ENCODE peak calls at places on chromosome 3, in eight cellular contexts. N is left ventricle myocardium superior, V is cardiac fibroblast, P is midbrain, I is iPS DF 19.7, A is upper lobe of right lung, G is Kasumi-1, J is tibial artery. W is an unnamed sample.

GRCh38 chr3:188553569-188553968 is 399.6 kb downstream of the LPP start:
- DNase-seq in P (no peak), N (no peak), A (no peak), J (no peak), V (no peak), G (no peak), I (no peak), W (no peak)

GRCh38 chr3:95813261-95813660 is 1001.1 kb upstream of the EPHA6 start:
- DNase-seq in P (no peak), A (no peak), I (no peak), G (no peak), V (no peak), J (no peak), N (no peak), W (no peak)

GRCh38 chr3:27095588-27096222 is 273.5 kb downstream of the NEK10 start:
- DNase-seq in P (no peak), A (no peak), I (no peak), N (no peak), G (peak), J (no peak), V (peak), W (no peak)

GRCh38 chr3:14561051-14561634 is 21.0 kb upstream of the GRIP2 start:
- DNase-seq in I (no peak), V (peak), P (no peak), A (no peak), N (no peak), G (no peak), J (no peak), W (no peak)

GRCh38 chr3:49966233-49966942 is 26.4 kb downstream of the RBM6 start:
- DNase-seq in G (no peak), N (no peak), J (no peak), I (no peak), V (no peak), A (no peak), P (no peak), W (no peak)

GRCh38 chr3:73623996-73624362 is 762 bp downstream of the PDZRN3 start:
- DNase-seq in G (no peak), P (peak), V (peak), N (peak), J (peak), A (no peak), I (peak), W (peak)

GRCh38 chr3:32743934-32744333 is 58.9 kb downstream of the CNOT10 start:
- DNase-seq in I (no peak), V (peak), A (no peak), N (no peak), G (no peak), J (no peak), P (no peak), W (no peak)

GRCh38 chr3:78070188-78070587 is 1030.3 kb downstream of the ROBO2 start:
- DNase-seq in V (no peak), N (no peak), J (no peak), I (no peak), P (no peak), A (no peak), G (no peak), W (no peak)

GRCh38 chr3:127970966-127971592 is 56.0 kb downstream of the KBTBD12 start:
- DNase-seq in I (peak), N (no peak), A (no peak), P (peak), G (peak), J (no peak), V (peak), W (no peak)

GRCh38 chr3:173553635-173554280 is 156.2 kb downstream of the NLGN1 start:
- DNase-seq in N (no peak), G (peak), A (no peak), I (no peak), J (no peak), P (peak), V (peak), W (no peak)

GRCh38 chr3:12351145-12351544 is 62.3 kb downstream of the PPARG start:
- DNase-seq in A (no peak), G (no peak), N (no peak), I (no peak), J (no peak), V (peak), P (no peak), W (no peak)

W was measured in H1.